ENCODE peak calls at places on chromosomes 6 and 20, in ten cellular contexts. One of them, this sample, is unnamed.

GRCh38 chr6:89357390-89357789 is 4.9 kb upstream of the UBE2J1 start:
- DNase-seq in body of pancreas: no peak
- DNase-seq in lower leg skin: no peak
- DNase-seq in H1: no peak
- DNase-seq in prostate gland: no peak
- DNase-seq in spleen: no peak
- DNase-seq in IMR-90: no peak
- DNase-seq in sigmoid colon: no peak
- DNase-seq in NB4: peak
- DNase-seq in upper lobe of left lung: no peak
- DNase-seq in this sample: no peak

GRCh38 chr6:154399097-154399496 is 42.5 kb upstream of the IPCEF1 start:
- DNase-seq in NB4: no peak
- DNase-seq in prostate gland: no peak
- DNase-seq in sigmoid colon: no peak
- DNase-seq in lower leg skin: peak
- DNase-seq in IMR-90: peak
- DNase-seq in upper lobe of left lung: no peak
- DNase-seq in body of pancreas: no peak
- DNase-seq in spleen: no peak
- DNase-seq in H1: no peak
- DNase-seq in this sample: no peak

GRCh38 chr6:22294301-22294700 is 2.5 kb downstream of the PRL start:
- DNase-seq in NB4: no peak
- DNase-seq in upper lobe of left lung: no peak
- DNase-seq in sigmoid colon: no peak
- DNase-seq in H1: no peak
- DNase-seq in spleen: no peak
- DNase-seq in IMR-90: no peak
- DNase-seq in lower leg skin: no peak
- DNase-seq in body of pancreas: no peak
- DNase-seq in prostate gland: no peak
- DNase-seq in this sample: no peak

GRCh38 chr6:120924214-120924613 is 410.1 kb downstream of the TBC1D32 start:
- DNase-seq in body of pancreas: no peak
- DNase-seq in lower leg skin: no peak
- DNase-seq in IMR-90: no peak
- DNase-seq in H1: no peak
- DNase-seq in sigmoid colon: no peak
- DNase-seq in upper lobe of left lung: no peak
- DNase-seq in prostate gland: no peak
- DNase-seq in NB4: no peak
- DNase-seq in spleen: no peak
- DNase-seq in this sample: no peak

GRCh38 chr6:95723638-95724037 is 146.3 kb downstream of the MANEA start:
- DNase-seq in spleen: no peak
- DNase-seq in H1: no peak
- DNase-seq in upper lobe of left lung: no peak
- DNase-seq in NB4: no peak
- DNase-seq in IMR-90: no peak
- DNase-seq in lower leg skin: no peak
- DNase-seq in body of pancreas: no peak
- DNase-seq in sigmoid colon: no peak
- DNase-seq in prostate gland: no peak
- DNase-seq in this sample: no peak

GRCh38 chr20:50711113-50711825 is 19.9 kb upstream of the RIPOR3 start:
- DNase-seq in prostate gland: no peak
- DNase-seq in body of pancreas: no peak
- DNase-seq in upper lobe of left lung: no peak
- DNase-seq in lower leg skin: no peak
- DNase-seq in spleen: no peak
- DNase-seq in IMR-90: no peak
- DNase-seq in H1: no peak
- DNase-seq in NB4: no peak
- DNase-seq in sigmoid colon: no peak
- DNase-seq in this sample: no peak

GRCh38 chr6:106077170-106077569 is 9.0 kb upstream of the PRDM1 start:
- DNase-seq in body of pancreas: no peak
- DNase-seq in H1: no peak
- DNase-seq in spleen: no peak
- DNase-seq in upper lobe of left lung: no peak
- DNase-seq in prostate gland: no peak
- DNase-seq in sigmoid colon: no peak
- DNase-seq in IMR-90: peak
- DNase-seq in lower leg skin: no peak
- DNase-seq in NB4: no peak
- DNase-seq in this sample: no peak

GRCh38 chr6:139249387-139249786 is 42.4 kb downstream of the TXLNB start:
- DNase-seq in upper lobe of left lung: no peak
- DNase-seq in sigmoid colon: no peak
- DNase-seq in IMR-90: no peak
- DNase-seq in body of pancreas: no peak
- DNase-seq in spleen: no peak
- DNase-seq in prostate gland: no peak
- DNase-seq in H1: no peak
- DNase-seq in lower leg skin: no peak
- DNase-seq in NB4: no peak
- DNase-seq in this sample: no peak

GRCh38 chr6:113690957-113691656 is 166.0 kb upstream of the MARCKS start:
- DNase-seq in upper lobe of left lung: no peak
- DNase-seq in NB4: no peak
- DNase-seq in body of pancreas: no peak
- DNase-seq in prostate gland: no peak
- DNase-seq in H1: no peak
- DNase-seq in IMR-90: no peak
- DNase-seq in sigmoid colon: no peak
- DNase-seq in spleen: no peak
- DNase-seq in lower leg skin: no peak
- DNase-seq in this sample: no peak

GRCh38 chr6:129031051-129031599 is 148.2 kb downstream of the LAMA2 start:
- DNase-seq in lower leg skin: no peak
- DNase-seq in upper lobe of left lung: no peak
- DNase-seq in prostate gland: no peak
- DNase-seq in IMR-90: peak
- DNase-seq in body of pancreas: no peak
- DNase-seq in sigmoid colon: no peak
- DNase-seq in spleen: no peak
- DNase-seq in H1: no peak
- DNase-seq in NB4: no peak
- DNase-seq in this sample: no peak

GRCh38 chr6:54135665-54136370 is 24.6 kb downstream of the MLIP start:
- DNase-seq in NB4: no peak
- DNase-seq in H1: no peak
- DNase-seq in prostate gland: no peak
- DNase-seq in lower leg skin: no peak
- DNase-seq in sigmoid colon: no peak
- DNase-seq in spleen: no peak
- DNase-seq in upper lobe of left lung: no peak
- DNase-seq in body of pancreas: no peak
- DNase-seq in IMR-90: peak
- DNase-seq in this sample: no peak

GRCh38 chr20:2299301-2299700 is 3.5 kb downstream of the TGM3 start:
- DNase-seq in body of pancreas: peak
- DNase-seq in prostate gland: no peak
- DNase-seq in NB4: peak
- DNase-seq in H1: no peak
- DNase-seq in IMR-90: no peak
- DNase-seq in spleen: peak
- DNase-seq in sigmoid colon: no peak
- DNase-seq in lower leg skin: peak
- DNase-seq in upper lobe of left lung: peak
- DNase-seq in this sample: peak

GRCh38 chr20:50588034-50588736 is 78.0 kb downstream of the PTPN1 start:
- DNase-seq in spleen: peak
- DNase-seq in IMR-90: peak
- DNase-seq in lower leg skin: no peak
- DNase-seq in NB4: peak
- DNase-seq in H1: no peak
- DNase-seq in prostate gland: peak
- DNase-seq in body of pancreas: peak
- DNase-seq in upper lobe of left lung: peak
- DNase-seq in sigmoid colon: peak
- DNase-seq in this sample: no peak

GRCh38 chr6:165662671-165663282 is at the start of gene PDE10A:
- DNase-seq in sigmoid colon: peak
- DNase-seq in spleen: no peak
- DNase-seq in body of pancreas: no peak
- DNase-seq in NB4: no peak
- DNase-seq in H1: no peak
- DNase-seq in prostate gland: no peak
- DNase-seq in IMR-90: peak
- DNase-seq in lower leg skin: peak
- DNase-seq in upper lobe of left lung: no peak
- DNase-seq in this sample: no peak

GRCh38 chr20:63536241-63536977 is 767 bp downstream of the PTK6 start:
- DNase-seq in NB4: peak
- DNase-seq in body of pancreas: no peak
- DNase-seq in spleen: peak
- DNase-seq in H1: no peak
- DNase-seq in prostate gland: no peak
- DNase-seq in sigmoid colon: no peak
- DNase-seq in upper lobe of left lung: no peak
- DNase-seq in lower leg skin: no peak
- DNase-seq in IMR-90: peak
- DNase-seq in this sample: no peak
- TF ChIP-seq POLR2A in NB4: no peak
- TF ChIP-seq POLR2A in body of pancreas: no peak
- TF ChIP-seq POLR2A in spleen: no peak
- TF ChIP-seq POLR2A in H1: no peak
- TF ChIP-seq POLR2A in prostate gland: no peak
- TF ChIP-seq POLR2A in sigmoid colon: no peak
- TF ChIP-seq POLR2A in upper lobe of left lung: no peak
- TF ChIP-seq POLR2A in lower leg skin: no peak
- TF ChIP-seq POLR2A in IMR-90: no peak
- TF ChIP-seq POLR2A in this sample: no peak

DNA sequence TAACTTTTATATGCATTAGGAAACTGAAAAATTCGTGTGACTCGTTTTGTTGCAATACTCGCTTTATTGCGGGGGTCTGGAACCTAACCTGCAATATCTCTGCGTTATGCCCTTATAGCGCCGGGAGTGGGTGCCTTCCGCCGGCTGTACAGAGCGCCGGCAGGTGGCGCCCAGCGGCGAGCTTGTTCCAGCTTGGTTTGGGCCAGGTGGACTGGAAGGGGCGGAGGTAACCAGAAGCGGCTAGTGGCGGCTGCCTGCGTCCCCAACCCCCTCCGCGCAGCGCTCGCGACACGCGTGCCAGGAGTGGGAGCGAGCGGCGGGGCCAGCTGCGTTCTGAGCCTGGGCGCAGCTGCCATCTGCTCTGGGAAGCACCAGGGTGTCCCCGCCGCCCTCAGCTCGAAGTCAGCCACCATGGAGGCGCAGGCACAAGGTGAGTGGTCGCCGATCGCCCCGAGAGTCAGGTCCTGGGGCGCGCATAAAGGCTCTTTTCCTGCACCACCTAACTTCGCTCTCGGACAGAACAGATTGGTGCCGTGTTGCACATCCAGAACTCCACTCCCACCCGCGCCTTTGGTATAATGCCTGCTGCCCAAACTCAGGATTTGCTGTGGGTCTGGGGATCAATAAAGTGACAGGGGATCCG is at the start of gene TPD52L1:
- DNase-seq in spleen: peak
- DNase-seq in lower leg skin: peak
- DNase-seq in prostate gland: peak
- DNase-seq in sigmoid colon: peak
- DNase-seq in H1: peak
- DNase-seq in upper lobe of left lung: peak
- DNase-seq in NB4: peak
- DNase-seq in IMR-90: peak
- DNase-seq in body of pancreas: peak
- DNase-seq in this sample: peak
- TF ChIP-seq POLR2A in spleen: no peak
- TF ChIP-seq POLR2A in lower leg skin: no peak
- TF ChIP-seq POLR2A in prostate gland: peak
- TF ChIP-seq POLR2A in sigmoid colon: no peak
- TF ChIP-seq POLR2A in H1: no peak
- TF ChIP-seq POLR2A in upper lobe of left lung: no peak
- TF ChIP-seq POLR2A in NB4: no peak
- TF ChIP-seq POLR2A in IMR-90: no peak
- TF ChIP-seq POLR2A in body of pancreas: peak
- TF ChIP-seq POLR2A in this sample: no peak

DNA sequence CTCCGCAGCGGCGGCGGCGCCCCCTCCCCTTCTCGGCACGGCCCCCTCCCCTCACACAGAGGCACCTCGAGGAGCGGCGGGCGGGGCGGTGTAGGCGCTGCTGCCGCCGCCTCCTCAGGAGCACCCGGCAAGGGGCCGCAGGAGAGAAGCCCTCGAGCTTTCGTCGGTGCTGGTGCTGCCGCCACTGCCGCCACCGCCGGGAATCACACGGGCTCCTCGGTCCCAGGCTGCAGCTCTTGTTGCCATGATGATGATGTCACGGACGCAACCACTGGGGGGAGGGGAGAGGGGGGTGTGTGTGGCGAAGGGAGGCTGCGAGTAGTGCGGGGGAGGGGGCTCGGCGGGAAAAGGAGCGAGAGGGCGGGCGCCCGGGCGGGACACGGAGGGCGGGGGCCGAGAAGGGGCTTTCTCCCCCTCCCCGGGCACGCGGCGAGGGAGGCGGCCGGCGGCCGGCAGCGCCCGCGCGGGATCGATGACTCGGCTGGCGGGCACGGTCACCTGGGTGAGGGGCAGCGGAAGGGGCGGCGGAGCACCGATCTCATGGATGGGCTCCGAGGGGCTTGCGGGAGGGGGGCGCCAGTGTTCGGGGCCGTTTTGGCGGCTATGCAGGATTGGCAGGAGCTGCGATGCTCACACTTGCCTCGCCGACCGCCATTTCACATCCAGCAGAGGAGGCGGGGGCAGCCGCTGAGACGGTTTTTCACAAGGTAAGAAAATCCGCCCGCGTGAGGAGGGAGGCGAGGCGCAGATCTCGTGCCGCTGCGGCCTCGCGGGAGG is at the start of gene REV3L:
- DNase-seq in H1: peak
- DNase-seq in spleen: peak
- DNase-seq in prostate gland: peak
- DNase-seq in body of pancreas: peak
- DNase-seq in sigmoid colon: peak
- DNase-seq in upper lobe of left lung: peak
- DNase-seq in lower leg skin: peak
- DNase-seq in NB4: peak
- DNase-seq in IMR-90: peak
- DNase-seq in this sample: peak
- TF ChIP-seq POLR2A in H1: no peak
- TF ChIP-seq POLR2A in spleen: peak
- TF ChIP-seq POLR2A in prostate gland: peak
- TF ChIP-seq POLR2A in body of pancreas: peak
- TF ChIP-seq POLR2A in sigmoid colon: peak
- TF ChIP-seq POLR2A in upper lobe of left lung: no peak
- TF ChIP-seq POLR2A in lower leg skin: no peak
- TF ChIP-seq POLR2A in NB4: peak
- TF ChIP-seq POLR2A in IMR-90: peak
- TF ChIP-seq POLR2A in this sample: peak

DNA sequence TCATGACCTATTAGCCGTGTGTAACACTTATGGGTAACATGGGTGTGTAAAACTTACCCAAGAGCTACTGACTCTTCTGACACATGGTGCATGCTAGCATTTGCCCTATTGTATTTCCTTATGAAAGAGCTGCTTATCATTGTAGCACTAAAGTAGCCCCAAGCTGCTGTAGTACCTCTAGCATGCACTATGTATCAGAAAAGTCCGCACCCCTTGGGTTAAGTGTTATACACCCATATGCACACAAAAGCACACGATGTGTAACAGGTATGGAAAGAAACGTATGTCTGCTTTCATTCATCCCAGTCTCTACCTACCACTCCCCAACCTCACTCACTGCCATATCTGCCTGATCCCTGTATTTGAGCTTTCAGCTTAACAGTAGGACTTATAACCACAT is 85.3 kb downstream of the ZMYND8 start:
- DNase-seq in spleen: no peak
- DNase-seq in H1: no peak
- DNase-seq in NB4: no peak
- DNase-seq in IMR-90: no peak
- DNase-seq in lower leg skin: peak
- DNase-seq in sigmoid colon: peak
- DNase-seq in upper lobe of left lung: no peak
- DNase-seq in prostate gland: no peak
- DNase-seq in body of pancreas: no peak
- DNase-seq in this sample: peak
- TF ChIP-seq POLR2A in spleen: no peak
- TF ChIP-seq POLR2A in H1: no peak
- TF ChIP-seq POLR2A in NB4: no peak
- TF ChIP-seq POLR2A in IMR-90: no peak
- TF ChIP-seq POLR2A in lower leg skin: no peak
- TF ChIP-seq POLR2A in sigmoid colon: no peak
- TF ChIP-seq POLR2A in upper lobe of left lung: no peak
- TF ChIP-seq POLR2A in prostate gland: no peak
- TF ChIP-seq POLR2A in body of pancreas: no peak
- TF ChIP-seq POLR2A in this sample: no peak